ENCODE peak calls at places on chromosome 9, in six cellular contexts. One of them, this sample, is unnamed.

GRCh38 chr9:70085241-70085640 is 41.6 kb downstream of the MAMDC2 start:
- DNase-seq in K562: no peak
- DNase-seq in HepG2: no peak
- DNase-seq in HCT116: no peak
- DNase-seq in H1: no peak
- DNase-seq in GM12878: no peak
- DNase-seq in this sample: no peak

GRCh38 chr9:64773491-64773931 is 511.5 kb downstream of the FOXD4L5 start:
- DNase-seq in K562: peak; percentile 3
- DNase-seq in HCT116: no peak
- DNase-seq in GM12878: no peak
- DNase-seq in HepG2: no peak
- DNase-seq in H1: no peak
- DNase-seq in this sample: no peak

GRCh38 chr9:121055642-121056143 is 5.6 kb upstream of the C5 start:
- DNase-seq in HCT116: no peak
- DNase-seq in K562: peak; percentile 28
- DNase-seq in GM12878: no peak
- DNase-seq in H1: peak; percentile 68
- DNase-seq in HepG2: peak; percentile 83
- DNase-seq in this sample: peak; percentile 32

GRCh38 chr9:111597852-111598729 is 1.4 kb downstream of the PTGR1 start:
- DNase-seq in HCT116: peak; percentile 63
- DNase-seq in GM12878: no peak
- DNase-seq in H1: peak; percentile 77
- DNase-seq in K562: peak; percentile 32
- DNase-seq in HepG2: peak; percentile 55
- DNase-seq in this sample: peak; percentile 85

GRCh38 chr9:73180373-73180772 is 28.7 kb downstream of the ANXA1 start:
- DNase-seq in GM12878: no peak
- DNase-seq in HCT116: no peak
- DNase-seq in H1: no peak
- DNase-seq in HepG2: no peak
- DNase-seq in K562: no peak
- DNase-seq in this sample: no peak

GRCh38 chr9:90219548-90220118 is 423.0 kb downstream of the DIRAS2 start:
- DNase-seq in HepG2: peak; percentile 6
- DNase-seq in H1: peak; percentile 83
- DNase-seq in K562: peak; percentile 14
- DNase-seq in GM12878: no peak
- DNase-seq in HCT116: no peak
- DNase-seq in this sample: peak; percentile 15

GRCh38 chr9:134620751-134621557 is 20.6 kb upstream of the COL5A1 start:
- DNase-seq in HCT116: no peak
- DNase-seq in HepG2: no peak
- DNase-seq in K562: no peak
- DNase-seq in H1: peak; percentile 23
- DNase-seq in GM12878: no peak
- DNase-seq in this sample: no peak

GRCh38 chr9:116447914-116448313 is 239.2 kb upstream of the TRIM32 start:
- DNase-seq in GM12878: no peak
- DNase-seq in HepG2: no peak
- DNase-seq in H1: no peak
- DNase-seq in K562: no peak
- DNase-seq in HCT116: no peak
- DNase-seq in this sample: no peak

GRCh38 chr9:23855885-23856284 is 29.8 kb upstream of the ELAVL2 start:
- DNase-seq in H1: no peak
- DNase-seq in K562: no peak
- DNase-seq in HepG2: no peak
- DNase-seq in GM12878: no peak
- DNase-seq in HCT116: no peak
- DNase-seq in this sample: no peak

GRCh38 chr9:132791699-132792240 is 86.3 kb downstream of the AK8 start:
- DNase-seq in K562: no peak
- DNase-seq in HepG2: no peak
- DNase-seq in HCT116: no peak
- DNase-seq in H1: no peak
- DNase-seq in GM12878: no peak
- DNase-seq in this sample: no peak

GRCh38 chr9:70080481-70081119 is 37.0 kb downstream of the MAMDC2 start:
- DNase-seq in GM12878: no peak
- DNase-seq in H1: no peak
- DNase-seq in HepG2: peak; percentile 3
- DNase-seq in K562: no peak
- DNase-seq in HCT116: no peak
- DNase-seq in this sample: no peak

GRCh38 chr9:126116351-126117157 is 210.1 kb upstream of the MVB12B start:
- DNase-seq in K562: no peak
- DNase-seq in HCT116: no peak
- DNase-seq in H1: peak; percentile 38
- DNase-seq in GM12878: no peak
- DNase-seq in HepG2: no peak
- DNase-seq in this sample: no peak

GRCh38 chr9:131238402-131239021 is 37.8 kb downstream of the FAM78A start:
- DNase-seq in H1: no peak
- DNase-seq in GM12878: no peak
- DNase-seq in K562: no peak
- DNase-seq in HepG2: no peak
- DNase-seq in HCT116: no peak
- DNase-seq in this sample: no peak

GRCh38 chr9:12703996-12704395 is 10.8 kb downstream of the TYRP1 start:
- DNase-seq in GM12878: no peak
- DNase-seq in HepG2: no peak
- DNase-seq in HCT116: no peak
- DNase-seq in H1: no peak
- DNase-seq in K562: no peak
- DNase-seq in this sample: no peak

GRCh38 chr9:109799792-109800191 is 19.8 kb downstream of the PALM2AKAP2 start:
- DNase-seq in HepG2: no peak
- DNase-seq in H1: no peak
- DNase-seq in HCT116: no peak
- DNase-seq in GM12878: no peak
- DNase-seq in K562: no peak
- DNase-seq in this sample: no peak

GRCh38 chr9:127867356-127868277 is 9.9 kb downstream of the AK1 start:
- DNase-seq in H1: no peak
- DNase-seq in HepG2: no peak
- DNase-seq in HCT116: no peak
- DNase-seq in GM12878: no peak
- DNase-seq in K562: no peak
- DNase-seq in this sample: no peak

GRCh38 chr9:72356019-72356653 is 8.9 kb downstream of the ZFAND5 start:
- DNase-seq in HCT116: no peak
- DNase-seq in H1: no peak
- DNase-seq in HepG2: no peak
- DNase-seq in K562: no peak
- DNase-seq in GM12878: no peak
- DNase-seq in this sample: no peak

GRCh38 chr9:123643518-123643917 is 286.4 kb downstream of the DENND1A start:
- DNase-seq in H1: no peak
- DNase-seq in GM12878: no peak
- DNase-seq in K562: no peak
- DNase-seq in HCT116: no peak
- DNase-seq in HepG2: no peak
- DNase-seq in this sample: no peak

GRCh38 chr9:126376903-126377342 is 50.3 kb downstream of the MVB12B start:
- DNase-seq in GM12878: no peak
- DNase-seq in HCT116: no peak
- DNase-seq in K562: no peak
- DNase-seq in HepG2: peak; percentile 72
- DNase-seq in H1: no peak
- DNase-seq in this sample: no peak

GRCh38 chr9:18017136-18017535 is 438.3 kb downstream of the SH3GL2 start:
- DNase-seq in K562: no peak
- DNase-seq in GM12878: no peak
- DNase-seq in H1: no peak
- DNase-seq in HCT116: no peak
- DNase-seq in HepG2: no peak
- DNase-seq in this sample: no peak

GRCh38 chr9:123441769-123442168 is 85.8 kb downstream of the CRB2 start:
- DNase-seq in HCT116: no peak
- DNase-seq in H1: no peak
- DNase-seq in K562: no peak
- DNase-seq in GM12878: no peak
- DNase-seq in HepG2: no peak
- DNase-seq in this sample: no peak

GRCh38 chr9:32292611-32293010 is 91.8 kb upstream of the ACO1 start:
- DNase-seq in GM12878: no peak
- DNase-seq in HepG2: peak; percentile 16
- DNase-seq in H1: no peak
- DNase-seq in K562: no peak
- DNase-seq in HCT116: no peak
- DNase-seq in this sample: no peak

GRCh38 chr9:133129001-133129799 is 8.2 kb upstream of the RALGDS start:
- DNase-seq in H1: no peak
- DNase-seq in K562: no peak
- DNase-seq in GM12878: no peak
- DNase-seq in HepG2: no peak
- DNase-seq in HCT116: no peak
- DNase-seq in this sample: no peak

GRCh38 chr9:115118471-115119156 is 657 bp upstream of the TNC start:
- DNase-seq in HCT116: peak; percentile 50
- DNase-seq in K562: no peak
- DNase-seq in GM12878: no peak
- DNase-seq in H1: peak; percentile 81
- DNase-seq in HepG2: no peak
- DNase-seq in this sample: peak; percentile 79

GRCh38 chr9:132412089-132412488 is 2.1 kb downstream of the CFAP77 start:
- DNase-seq in H1: peak; percentile 69
- DNase-seq in HepG2: peak; percentile 10
- DNase-seq in GM12878: no peak
- DNase-seq in K562: peak; percentile 43
- DNase-seq in HCT116: peak; percentile 8
- DNase-seq in this sample: no peak

GRCh38 chr9:94593459-94594345 is at the start of gene FBP2:
- DNase-seq in GM12878: no peak
- DNase-seq in HepG2: no peak
- DNase-seq in H1: no peak
- DNase-seq in K562: no peak
- DNase-seq in HCT116: no peak
- DNase-seq in this sample: no peak

GRCh38 chr9:88184986-88185385 is 46.7 kb upstream of the SPATA31C2 start:
- DNase-seq in H1: no peak
- DNase-seq in GM12878: no peak
- DNase-seq in HCT116: no peak
- DNase-seq in HepG2: no peak
- DNase-seq in K562: no peak
- DNase-seq in this sample: no peak

DNA sequence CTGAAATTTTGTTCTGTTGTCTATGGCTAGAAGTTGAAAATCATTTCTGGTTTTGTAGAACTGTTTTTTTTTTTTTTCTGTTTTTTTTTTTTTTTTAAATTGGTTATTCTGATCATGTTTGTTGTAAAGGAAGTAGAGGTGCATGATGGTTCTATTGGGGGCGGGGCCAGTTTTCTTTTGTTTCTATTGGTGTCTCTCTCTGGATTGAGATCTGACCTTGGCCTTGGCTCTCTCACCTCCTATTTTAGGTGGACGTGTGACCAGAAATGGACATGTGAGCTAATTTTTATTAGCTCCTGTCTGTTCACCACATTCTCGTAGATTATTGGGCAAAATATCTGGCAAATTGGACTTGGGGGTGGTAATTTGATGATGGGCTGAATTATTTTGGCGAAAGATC is 3.2 kb downstream of the ZNF618 start:
- DNase-seq in HepG2: no peak
- DNase-seq in GM12878: no peak
- DNase-seq in H1: no peak
- DNase-seq in K562: peak; percentile 31
- DNase-seq in HCT116: no peak
- DNase-seq in this sample: no peak
- H3K4me3 ChIP-seq in HepG2: no peak overlapping the region
- H3K4me3 ChIP-seq in GM12878: no peak overlapping the region
- H3K4me3 ChIP-seq in H1: no peak overlapping the region
- H3K4me3 ChIP-seq in K562: peak overlapping the region; percentile 3
- H3K4me3 ChIP-seq in HCT116: no peak overlapping the region
- H3K4me3 ChIP-seq in this sample: no peak overlapping the region

DNA sequence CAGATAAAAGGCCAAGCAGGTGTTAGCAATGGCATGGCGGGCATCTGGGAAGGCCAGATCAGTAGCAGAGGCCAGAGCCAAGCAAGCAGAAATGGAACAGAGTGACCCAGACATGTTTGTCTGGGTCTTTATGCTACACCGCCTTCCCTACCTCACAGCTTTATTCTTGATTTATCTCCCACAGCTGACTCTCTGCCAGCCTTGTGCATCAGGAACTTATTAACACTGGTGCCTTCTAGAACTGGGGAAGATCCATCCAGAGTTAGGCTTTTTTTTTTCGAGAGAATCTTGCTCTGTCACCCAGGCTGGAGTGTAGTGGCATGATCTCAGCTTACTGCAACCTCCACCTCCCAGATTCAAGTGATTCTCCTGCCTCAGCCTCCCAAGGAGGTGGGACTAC is 112.4 kb upstream of the SLC44A1 start:
- DNase-seq in GM12878: no peak
- DNase-seq in H1: no peak
- DNase-seq in HepG2: no peak
- DNase-seq in K562: no peak
- DNase-seq in HCT116: no peak
- DNase-seq in this sample: no peak
- TF ChIP-seq ZNF274 in GM12878: no peak
- TF ChIP-seq ZNF274 in H1: no peak
- TF ChIP-seq ZNF274 in HepG2: no peak
- TF ChIP-seq ZNF274 in K562: no peak
- TF ChIP-seq ZNF274 in HCT116: no peak
- TF ChIP-seq ZNF274 in this sample: no peak

GRCh38 chr9:108477538-108478006 is 378.2 kb downstream of the ACTL7B start:
- DNase-seq in GM12878: no peak
- DNase-seq in HepG2: peak; percentile 32
- DNase-seq in K562: no peak
- DNase-seq in H1: no peak
- DNase-seq in HCT116: no peak
- DNase-seq in this sample: no peak
- H3K4me3 ChIP-seq in GM12878: no peak overlapping the region
- H3K4me3 ChIP-seq in HepG2: no peak overlapping the region
- H3K4me3 ChIP-seq in K562: no peak overlapping the region
- H3K4me3 ChIP-seq in H1: no peak overlapping the region
- H3K4me3 ChIP-seq in HCT116: no peak overlapping the region
- H3K4me3 ChIP-seq in this sample: no peak overlapping the region

GRCh38 chr9:14343948-14344547 is 30.1 kb upstream of the NFIB start:
- DNase-seq in GM12878: no peak
- DNase-seq in HepG2: no peak
- DNase-seq in K562: no peak
- DNase-seq in H1: no peak
- DNase-seq in HCT116: no peak
- DNase-seq in this sample: no peak

GRCh38 chr9:14342746-14343145 is 28.8 kb upstream of the NFIB start:
- DNase-seq in GM12878: no peak
- DNase-seq in HCT116: no peak
- DNase-seq in HepG2: no peak
- DNase-seq in K562: no peak
- DNase-seq in H1: no peak
- DNase-seq in this sample: no peak

GRCh38 chr9:14344846-14345585 is 31.1 kb upstream of the NFIB start:
- DNase-seq in HepG2: no peak
- DNase-seq in GM12878: no peak
- DNase-seq in K562: no peak
- DNase-seq in H1: no peak
- DNase-seq in HCT116: no peak
- DNase-seq in this sample: no peak

GRCh38 chr9:14341437-14342133 is 27.6 kb upstream of the NFIB start:
- DNase-seq in H1: no peak
- DNase-seq in GM12878: no peak
- DNase-seq in K562: no peak
- DNase-seq in HepG2: no peak
- DNase-seq in HCT116: no peak
- DNase-seq in this sample: no peak

GRCh38 chr9:14343236-14343947 is 29.5 kb upstream of the NFIB start:
- DNase-seq in H1: no peak
- DNase-seq in K562: no peak
- DNase-seq in GM12878: no peak
- DNase-seq in HepG2: no peak
- DNase-seq in HCT116: no peak
- DNase-seq in this sample: no peak
- TF ChIP-seq ZNF274 in H1: no peak
- TF ChIP-seq ZNF274 in K562: no peak
- TF ChIP-seq ZNF274 in GM12878: no peak
- TF ChIP-seq ZNF274 in HepG2: no peak
- TF ChIP-seq ZNF274 in HCT116: no peak
- TF ChIP-seq ZNF274 in this sample: no peak